ENCODE peak calls at places on chromosomes 1 and 21, in eight cellular contexts. One of them, this sample, is unnamed.
A peak's percentile ranks its signal among the peaks of the same experiment; 100 is the strongest.

GRCh38 chr1:57034713-57035112 is 68.9 kb upstream of the C8B start:
- DNase-seq in thoracic aorta: no peak
- DNase-seq in AG08396: no peak
- DNase-seq in Right ventricle myocardium inferior: no peak
- DNase-seq in NCI-H774: no peak
- DNase-seq in stimulated activated naive CD8-positive, alpha-beta T cell treated with anti-CD3 and anti-CD28 coated beads, Interleukin-15, Interleukin-2, amounts not matched to agents 100 U/mL and 50 U/mL, for 24 hours: no peak
- DNase-seq in EL: no peak
- DNase-seq in BJ: no peak
- DNase-seq in this sample: no peak

GRCh38 chr1:97314685-97315084 is 593.1 kb downstream of the PTBP2 start:
- DNase-seq in EL: no peak
- DNase-seq in AG08396: no peak
- DNase-seq in BJ: no peak
- DNase-seq in thoracic aorta: no peak
- DNase-seq in stimulated activated naive CD8-positive, alpha-beta T cell treated with anti-CD3 and anti-CD28 coated beads, Interleukin-15, Interleukin-2, amounts not matched to agents 100 U/mL and 50 U/mL, for 24 hours: no peak
- DNase-seq in Right ventricle myocardium inferior: no peak
- DNase-seq in NCI-H774: no peak
- DNase-seq in this sample: no peak

GRCh38 chr21:34147835-34148804 is 74.7 kb downstream of the MRPS6 start:
- DNase-seq in BJ: no peak
- DNase-seq in EL: peak; percentile 11
- DNase-seq in AG08396: peak; percentile 32
- DNase-seq in stimulated activated naive CD8-positive, alpha-beta T cell treated with anti-CD3 and anti-CD28 coated beads, Interleukin-15, Interleukin-2, amounts not matched to agents 100 U/mL and 50 U/mL, for 24 hours: no peak
- DNase-seq in NCI-H774: no peak
- DNase-seq in Right ventricle myocardium inferior: no peak
- DNase-seq in thoracic aorta: no peak
- DNase-seq in this sample: no peak

GRCh38 chr1:119136401-119136800 is 4.1 kb downstream of the WARS2 start:
- DNase-seq in Right ventricle myocardium inferior: no peak
- DNase-seq in EL: peak; percentile 75
- DNase-seq in thoracic aorta: no peak
- DNase-seq in AG08396: peak; percentile 6
- DNase-seq in NCI-H774: no peak
- DNase-seq in stimulated activated naive CD8-positive, alpha-beta T cell treated with anti-CD3 and anti-CD28 coated beads, Interleukin-15, Interleukin-2, amounts not matched to agents 100 U/mL and 50 U/mL, for 24 hours: no peak
- DNase-seq in BJ: no peak
- DNase-seq in this sample: no peak

GRCh38 chr1:70436617-70437236 is 25.7 kb downstream of the CTH start:
- DNase-seq in AG08396: peak; percentile 4
- DNase-seq in Right ventricle myocardium inferior: no peak
- DNase-seq in EL: no peak
- DNase-seq in thoracic aorta: no peak
- DNase-seq in NCI-H774: no peak
- DNase-seq in stimulated activated naive CD8-positive, alpha-beta T cell treated with anti-CD3 and anti-CD28 coated beads, Interleukin-15, Interleukin-2, amounts not matched to agents 100 U/mL and 50 U/mL, for 24 hours: no peak
- DNase-seq in BJ: peak; percentile 17
- DNase-seq in this sample: no peak

GRCh38 chr1:26999440-26999987 is 6.0 kb downstream of the TRNP1 start:
- DNase-seq in NCI-H774: no peak
- DNase-seq in AG08396: peak; percentile 93
- DNase-seq in EL: peak; percentile 100
- DNase-seq in thoracic aorta: peak; percentile 77
- DNase-seq in BJ: peak; percentile 95
- DNase-seq in stimulated activated naive CD8-positive, alpha-beta T cell treated with anti-CD3 and anti-CD28 coated beads, Interleukin-15, Interleukin-2, amounts not matched to agents 100 U/mL and 50 U/mL, for 24 hours: no peak
- DNase-seq in Right ventricle myocardium inferior: no peak
- DNase-seq in this sample: peak; percentile 63

GRCh38 chr1:174021611-174022079 is 512 bp downstream of the RC3H1 start:
- DNase-seq in AG08396: peak; percentile 57
- DNase-seq in BJ: no peak
- DNase-seq in EL: peak; percentile 55
- DNase-seq in thoracic aorta: peak; percentile 4
- DNase-seq in stimulated activated naive CD8-positive, alpha-beta T cell treated with anti-CD3 and anti-CD28 coated beads, Interleukin-15, Interleukin-2, amounts not matched to agents 100 U/mL and 50 U/mL, for 24 hours: peak; percentile 50
- DNase-seq in NCI-H774: peak; percentile 57
- DNase-seq in Right ventricle myocardium inferior: no peak
- DNase-seq in this sample: peak; percentile 54

GRCh38 chr1:45883633-45884032 is 80.2 kb downstream of the MAST2 start:
- DNase-seq in stimulated activated naive CD8-positive, alpha-beta T cell treated with anti-CD3 and anti-CD28 coated beads, Interleukin-15, Interleukin-2, amounts not matched to agents 100 U/mL and 50 U/mL, for 24 hours: no peak
- DNase-seq in AG08396: peak; percentile 15
- DNase-seq in NCI-H774: no peak
- DNase-seq in thoracic aorta: no peak
- DNase-seq in EL: peak; percentile 67
- DNase-seq in BJ: no peak
- DNase-seq in Right ventricle myocardium inferior: no peak
- DNase-seq in this sample: no peak

GRCh38 chr21:45286671-45287437 is 841 bp downstream of the POFUT2 start:
- DNase-seq in NCI-H774: no peak
- DNase-seq in stimulated activated naive CD8-positive, alpha-beta T cell treated with anti-CD3 and anti-CD28 coated beads, Interleukin-15, Interleukin-2, amounts not matched to agents 100 U/mL and 50 U/mL, for 24 hours: no peak
- DNase-seq in BJ: no peak
- DNase-seq in EL: no peak
- DNase-seq in AG08396: peak; percentile 51
- DNase-seq in Right ventricle myocardium inferior: no peak
- DNase-seq in thoracic aorta: no peak
- DNase-seq in this sample: no peak

GRCh38 chr1:160682983-160683886 is 28.4 kb downstream of the CD48 start:
- DNase-seq in stimulated activated naive CD8-positive, alpha-beta T cell treated with anti-CD3 and anti-CD28 coated beads, Interleukin-15, Interleukin-2, amounts not matched to agents 100 U/mL and 50 U/mL, for 24 hours: no peak
- DNase-seq in thoracic aorta: no peak
- DNase-seq in EL: no peak
- DNase-seq in AG08396: no peak
- DNase-seq in BJ: no peak
- DNase-seq in NCI-H774: no peak
- DNase-seq in Right ventricle myocardium inferior: no peak
- DNase-seq in this sample: no peak

GRCh38 chr1:234647245-234647644 is 37.3 kb upstream of the IRF2BP2 start:
- DNase-seq in AG08396: no peak
- DNase-seq in stimulated activated naive CD8-positive, alpha-beta T cell treated with anti-CD3 and anti-CD28 coated beads, Interleukin-15, Interleukin-2, amounts not matched to agents 100 U/mL and 50 U/mL, for 24 hours: no peak
- DNase-seq in EL: no peak
- DNase-seq in NCI-H774: peak; percentile 87
- DNase-seq in thoracic aorta: no peak
- DNase-seq in Right ventricle myocardium inferior: no peak
- DNase-seq in BJ: no peak
- DNase-seq in this sample: no peak

GRCh38 chr1:162070825-162071224 is 1.3 kb downstream of the NOS1AP start:
- DNase-seq in stimulated activated naive CD8-positive, alpha-beta T cell treated with anti-CD3 and anti-CD28 coated beads, Interleukin-15, Interleukin-2, amounts not matched to agents 100 U/mL and 50 U/mL, for 24 hours: no peak
- DNase-seq in thoracic aorta: no peak
- DNase-seq in BJ: no peak
- DNase-seq in Right ventricle myocardium inferior: no peak
- DNase-seq in EL: no peak
- DNase-seq in AG08396: no peak
- DNase-seq in NCI-H774: no peak
- DNase-seq in this sample: no peak

GRCh38 chr1:41894101-41894620 is 24.6 kb downstream of the HIVEP3 start:
- DNase-seq in EL: no peak
- DNase-seq in NCI-H774: no peak
- DNase-seq in stimulated activated naive CD8-positive, alpha-beta T cell treated with anti-CD3 and anti-CD28 coated beads, Interleukin-15, Interleukin-2, amounts not matched to agents 100 U/mL and 50 U/mL, for 24 hours: no peak
- DNase-seq in BJ: no peak
- DNase-seq in AG08396: no peak
- DNase-seq in Right ventricle myocardium inferior: no peak
- DNase-seq in thoracic aorta: no peak
- DNase-seq in this sample: no peak

GRCh38 chr1:26887125-26887524 is 3.0 kb downstream of the GPN2 start:
- DNase-seq in thoracic aorta: no peak
- DNase-seq in EL: peak; percentile 54
- DNase-seq in AG08396: peak; percentile 42
- DNase-seq in stimulated activated naive CD8-positive, alpha-beta T cell treated with anti-CD3 and anti-CD28 coated beads, Interleukin-15, Interleukin-2, amounts not matched to agents 100 U/mL and 50 U/mL, for 24 hours: no peak
- DNase-seq in BJ: no peak
- DNase-seq in Right ventricle myocardium inferior: no peak
- DNase-seq in NCI-H774: no peak
- DNase-seq in this sample: no peak

GRCh38 chr1:111399792-111400610 is 27.5 kb downstream of the OVGP1 start:
- DNase-seq in Right ventricle myocardium inferior: no peak
- DNase-seq in stimulated activated naive CD8-positive, alpha-beta T cell treated with anti-CD3 and anti-CD28 coated beads, Interleukin-15, Interleukin-2, amounts not matched to agents 100 U/mL and 50 U/mL, for 24 hours: peak; percentile 58
- DNase-seq in thoracic aorta: no peak
- DNase-seq in BJ: no peak
- DNase-seq in NCI-H774: peak; percentile 32
- DNase-seq in AG08396: peak; percentile 49
- DNase-seq in EL: peak; percentile 47
- DNase-seq in this sample: no peak

GRCh38 chr1:230335861-230336549 is 90.1 kb downstream of the PGBD5 start:
- DNase-seq in AG08396: no peak
- DNase-seq in NCI-H774: no peak
- DNase-seq in Right ventricle myocardium inferior: peak; percentile 51
- DNase-seq in thoracic aorta: no peak
- DNase-seq in stimulated activated naive CD8-positive, alpha-beta T cell treated with anti-CD3 and anti-CD28 coated beads, Interleukin-15, Interleukin-2, amounts not matched to agents 100 U/mL and 50 U/mL, for 24 hours: no peak
- DNase-seq in BJ: no peak
- DNase-seq in EL: peak; percentile 15
- DNase-seq in this sample: no peak

GRCh38 chr1:148296511-148296910 is 144.4 kb upstream of the NBPF11 start:
- DNase-seq in AG08396: no peak
- DNase-seq in NCI-H774: no peak
- DNase-seq in Right ventricle myocardium inferior: no peak
- DNase-seq in BJ: no peak
- DNase-seq in stimulated activated naive CD8-positive, alpha-beta T cell treated with anti-CD3 and anti-CD28 coated beads, Interleukin-15, Interleukin-2, amounts not matched to agents 100 U/mL and 50 U/mL, for 24 hours: no peak
- DNase-seq in EL: no peak
- DNase-seq in thoracic aorta: no peak
- DNase-seq in this sample: no peak

GRCh38 chr1:42957880-42958487 is 684 bp downstream of the SLC2A1 start:
- DNase-seq in stimulated activated naive CD8-positive, alpha-beta T cell treated with anti-CD3 and anti-CD28 coated beads, Interleukin-15, Interleukin-2, amounts not matched to agents 100 U/mL and 50 U/mL, for 24 hours: peak; percentile 83
- DNase-seq in EL: peak; percentile 76
- DNase-seq in Right ventricle myocardium inferior: no peak
- DNase-seq in thoracic aorta: no peak
- DNase-seq in BJ: no peak
- DNase-seq in NCI-H774: peak; percentile 80
- DNase-seq in AG08396: peak; percentile 89
- DNase-seq in this sample: no peak

GRCh38 chr1:75305051-75305450 is 170.9 kb downstream of the LHX8 start:
- DNase-seq in stimulated activated naive CD8-positive, alpha-beta T cell treated with anti-CD3 and anti-CD28 coated beads, Interleukin-15, Interleukin-2, amounts not matched to agents 100 U/mL and 50 U/mL, for 24 hours: no peak
- DNase-seq in AG08396: no peak
- DNase-seq in Right ventricle myocardium inferior: no peak
- DNase-seq in BJ: no peak
- DNase-seq in NCI-H774: no peak
- DNase-seq in thoracic aorta: no peak
- DNase-seq in EL: no peak
- DNase-seq in this sample: no peak

GRCh38 chr21:44487831-44488230 is 32.5 kb downstream of the LRRC3 start:
- DNase-seq in AG08396: peak; percentile 70
- DNase-seq in stimulated activated naive CD8-positive, alpha-beta T cell treated with anti-CD3 and anti-CD28 coated beads, Interleukin-15, Interleukin-2, amounts not matched to agents 100 U/mL and 50 U/mL, for 24 hours: peak; percentile 66
- DNase-seq in BJ: no peak
- DNase-seq in Right ventricle myocardium inferior: no peak
- DNase-seq in thoracic aorta: no peak
- DNase-seq in NCI-H774: no peak
- DNase-seq in EL: peak; percentile 17
- DNase-seq in this sample: no peak

GRCh38 chr1:28104866-28105467 is 16.6 kb upstream of the EYA3 start:
- DNase-seq in AG08396: peak; percentile 67
- DNase-seq in BJ: no peak
- DNase-seq in NCI-H774: peak; percentile 71
- DNase-seq in thoracic aorta: no peak
- DNase-seq in EL: peak; percentile 85
- DNase-seq in stimulated activated naive CD8-positive, alpha-beta T cell treated with anti-CD3 and anti-CD28 coated beads, Interleukin-15, Interleukin-2, amounts not matched to agents 100 U/mL and 50 U/mL, for 24 hours: no peak
- DNase-seq in Right ventricle myocardium inferior: no peak
- DNase-seq in this sample: no peak

GRCh38 chr1:165858364-165858823 is 31.0 kb downstream of the UCK2 start:
- DNase-seq in stimulated activated naive CD8-positive, alpha-beta T cell treated with anti-CD3 and anti-CD28 coated beads, Interleukin-15, Interleukin-2, amounts not matched to agents 100 U/mL and 50 U/mL, for 24 hours: no peak
- DNase-seq in NCI-H774: peak; percentile 86
- DNase-seq in BJ: no peak
- DNase-seq in AG08396: no peak
- DNase-seq in EL: no peak
- DNase-seq in Right ventricle myocardium inferior: no peak
- DNase-seq in thoracic aorta: no peak
- DNase-seq in this sample: no peak

GRCh38 chr1:168386949-168387586 is 106.4 kb downstream of the TBX19 start:
- DNase-seq in EL: no peak
- DNase-seq in BJ: no peak
- DNase-seq in thoracic aorta: no peak
- DNase-seq in Right ventricle myocardium inferior: no peak
- DNase-seq in AG08396: no peak
- DNase-seq in NCI-H774: peak; percentile 79
- DNase-seq in stimulated activated naive CD8-positive, alpha-beta T cell treated with anti-CD3 and anti-CD28 coated beads, Interleukin-15, Interleukin-2, amounts not matched to agents 100 U/mL and 50 U/mL, for 24 hours: peak; percentile 74
- DNase-seq in this sample: no peak

GRCh38 chr1:199010933-199011332 is 372.1 kb downstream of the PTPRC start:
- DNase-seq in BJ: no peak
- DNase-seq in AG08396: no peak
- DNase-seq in EL: peak; percentile 10
- DNase-seq in NCI-H774: no peak
- DNase-seq in thoracic aorta: no peak
- DNase-seq in Right ventricle myocardium inferior: no peak
- DNase-seq in stimulated activated naive CD8-positive, alpha-beta T cell treated with anti-CD3 and anti-CD28 coated beads, Interleukin-15, Interleukin-2, amounts not matched to agents 100 U/mL and 50 U/mL, for 24 hours: no peak
- DNase-seq in this sample: no peak

GRCh38 chr1:96236156-96236739 is 485.3 kb upstream of the PTBP2 start:
- DNase-seq in BJ: peak; percentile 17
- DNase-seq in EL: peak; percentile 61
- DNase-seq in AG08396: peak; percentile 18
- DNase-seq in Right ventricle myocardium inferior: no peak
- DNase-seq in thoracic aorta: no peak
- DNase-seq in NCI-H774: peak; percentile 57
- DNase-seq in stimulated activated naive CD8-positive, alpha-beta T cell treated with anti-CD3 and anti-CD28 coated beads, Interleukin-15, Interleukin-2, amounts not matched to agents 100 U/mL and 50 U/mL, for 24 hours: peak; percentile 3
- DNase-seq in this sample: no peak

GRCh38 chr1:41802532-41803501 is 115.9 kb downstream of the HIVEP3 start:
- DNase-seq in stimulated activated naive CD8-positive, alpha-beta T cell treated with anti-CD3 and anti-CD28 coated beads, Interleukin-15, Interleukin-2, amounts not matched to agents 100 U/mL and 50 U/mL, for 24 hours: no peak
- DNase-seq in thoracic aorta: no peak
- DNase-seq in AG08396: no peak
- DNase-seq in BJ: no peak
- DNase-seq in Right ventricle myocardium inferior: peak; percentile 89
- DNase-seq in EL: no peak
- DNase-seq in NCI-H774: no peak
- DNase-seq in this sample: peak; percentile 78

GRCh38 chr1:107879927-107880326 is 85.1 kb downstream of the VAV3 start:
- DNase-seq in AG08396: no peak
- DNase-seq in Right ventricle myocardium inferior: no peak
- DNase-seq in EL: no peak
- DNase-seq in BJ: no peak
- DNase-seq in NCI-H774: no peak
- DNase-seq in stimulated activated naive CD8-positive, alpha-beta T cell treated with anti-CD3 and anti-CD28 coated beads, Interleukin-15, Interleukin-2, amounts not matched to agents 100 U/mL and 50 U/mL, for 24 hours: no peak
- DNase-seq in thoracic aorta: no peak
- DNase-seq in this sample: no peak

GRCh38 chr1:183019860-183020259 is 3.4 kb upstream of the LAMC1 start:
- DNase-seq in NCI-H774: peak; percentile 27
- DNase-seq in EL: no peak
- DNase-seq in AG08396: no peak
- DNase-seq in Right ventricle myocardium inferior: no peak
- DNase-seq in BJ: no peak
- DNase-seq in thoracic aorta: no peak
- DNase-seq in stimulated activated naive CD8-positive, alpha-beta T cell treated with anti-CD3 and anti-CD28 coated beads, Interleukin-15, Interleukin-2, amounts not matched to agents 100 U/mL and 50 U/mL, for 24 hours: no peak
- DNase-seq in this sample: no peak

GRCh38 chr1:173294853-173295252 is 87.7 kb upstream of the TNFSF4 start:
- DNase-seq in thoracic aorta: no peak
- DNase-seq in Right ventricle myocardium inferior: no peak
- DNase-seq in NCI-H774: no peak
- DNase-seq in AG08396: no peak
- DNase-seq in stimulated activated naive CD8-positive, alpha-beta T cell treated with anti-CD3 and anti-CD28 coated beads, Interleukin-15, Interleukin-2, amounts not matched to agents 100 U/mL and 50 U/mL, for 24 hours: no peak
- DNase-seq in EL: peak; percentile 65
- DNase-seq in BJ: no peak
- DNase-seq in this sample: no peak

GRCh38 chr1:81848880-81849500 is 48.3 kb downstream of the ADGRL2 start:
- DNase-seq in EL: no peak
- DNase-seq in thoracic aorta: no peak
- DNase-seq in NCI-H774: peak; percentile 82
- DNase-seq in BJ: no peak
- DNase-seq in Right ventricle myocardium inferior: no peak
- DNase-seq in stimulated activated naive CD8-positive, alpha-beta T cell treated with anti-CD3 and anti-CD28 coated beads, Interleukin-15, Interleukin-2, amounts not matched to agents 100 U/mL and 50 U/mL, for 24 hours: no peak
- DNase-seq in AG08396: no peak
- DNase-seq in this sample: no peak

GRCh38 chr1:226870026-226870322 is 442 bp upstream of the PSEN2 start:
- DNase-seq in stimulated activated naive CD8-positive, alpha-beta T cell treated with anti-CD3 and anti-CD28 coated beads, Interleukin-15, Interleukin-2, amounts not matched to agents 100 U/mL and 50 U/mL, for 24 hours: no peak
- DNase-seq in EL: peak; percentile 53
- DNase-seq in Right ventricle myocardium inferior: no peak
- DNase-seq in AG08396: no peak
- DNase-seq in NCI-H774: no peak
- DNase-seq in BJ: no peak
- DNase-seq in thoracic aorta: no peak
- DNase-seq in this sample: no peak

GRCh38 chr1:993379-993995 is 6.4 kb downstream of the HES4 start:
- DNase-seq in EL: no peak
- DNase-seq in stimulated activated naive CD8-positive, alpha-beta T cell treated with anti-CD3 and anti-CD28 coated beads, Interleukin-15, Interleukin-2, amounts not matched to agents 100 U/mL and 50 U/mL, for 24 hours: no peak
- DNase-seq in NCI-H774: no peak
- DNase-seq in AG08396: no peak
- DNase-seq in Right ventricle myocardium inferior: peak; percentile 57
- DNase-seq in BJ: no peak
- DNase-seq in thoracic aorta: no peak
- DNase-seq in this sample: no peak

GRCh38 chr1:75582725-75583261 is 28.1 kb downstream of the SLC44A5 start:
- DNase-seq in thoracic aorta: no peak
- DNase-seq in Right ventricle myocardium inferior: no peak
- DNase-seq in NCI-H774: no peak
- DNase-seq in stimulated activated naive CD8-positive, alpha-beta T cell treated with anti-CD3 and anti-CD28 coated beads, Interleukin-15, Interleukin-2, amounts not matched to agents 100 U/mL and 50 U/mL, for 24 hours: no peak
- DNase-seq in BJ: no peak
- DNase-seq in AG08396: no peak
- DNase-seq in EL: no peak
- DNase-seq in this sample: no peak

GRCh38 chr1:56437959-56438358 is 141.4 kb downstream of the PLPP3 start:
- DNase-seq in BJ: no peak
- DNase-seq in AG08396: no peak
- DNase-seq in Right ventricle myocardium inferior: no peak
- DNase-seq in thoracic aorta: no peak
- DNase-seq in stimulated activated naive CD8-positive, alpha-beta T cell treated with anti-CD3 and anti-CD28 coated beads, Interleukin-15, Interleukin-2, amounts not matched to agents 100 U/mL and 50 U/mL, for 24 hours: no peak
- DNase-seq in NCI-H774: no peak
- DNase-seq in EL: peak; percentile 50
- DNase-seq in this sample: peak; percentile 28

This sample was measured in gastrocnemius medialis.